ENCODE peak calls at places on chromosome 22, in seven cellular contexts. One of them, this sample, is unnamed. For H3K4me1, the result is how much of the 10 kb centered on the place peaks cover.

GRCh38 chr22:25051983-25052710 is 99.6 kb downstream of the KIAA1671 start:
- DNase-seq in esophagus muscularis mucosa: no peak
- DNase-seq in A549: no peak
- DNase-seq in cardiac muscle cell: no peak
- DNase-seq in mammary epithelial cell: no peak
- DNase-seq in OCI-LY7: no peak
- DNase-seq in spleen: no peak
- DNase-seq in this sample: no peak

GRCh38 chr22:16953206-16954059 is 54.6 kb downstream of the GAB4 start:
- DNase-seq in esophagus muscularis mucosa: peak
- DNase-seq in A549: no peak
- DNase-seq in cardiac muscle cell: no peak
- DNase-seq in mammary epithelial cell: no peak
- DNase-seq in OCI-LY7: no peak
- DNase-seq in spleen: no peak
- DNase-seq in this sample: no peak

GRCh38 chr22:27581688-27582087 is 219.9 kb downstream of the MN1 start:
- DNase-seq in esophagus muscularis mucosa: peak
- DNase-seq in A549: no peak
- DNase-seq in cardiac muscle cell: peak
- DNase-seq in mammary epithelial cell: no peak
- DNase-seq in OCI-LY7: no peak
- DNase-seq in spleen: peak
- DNase-seq in this sample: no peak

GRCh38 chr22:25406510-25407210 is 157.8 kb upstream of the GRK3 start:
- DNase-seq in esophagus muscularis mucosa: no peak
- DNase-seq in A549: no peak
- DNase-seq in cardiac muscle cell: no peak
- DNase-seq in mammary epithelial cell: no peak
- DNase-seq in OCI-LY7: no peak
- DNase-seq in spleen: no peak
- DNase-seq in this sample: no peak

GRCh38 chr22:44187652-44188230 is 7.0 kb downstream of the PARVG start:
- DNase-seq in esophagus muscularis mucosa: no peak
- DNase-seq in A549: no peak
- DNase-seq in cardiac muscle cell: no peak
- DNase-seq in mammary epithelial cell: no peak
- DNase-seq in OCI-LY7: no peak
- DNase-seq in spleen: no peak
- DNase-seq in this sample: no peak

GRCh38 chr22:38106814-38107578 is 3.5 kb downstream of the BAIAP2L2 start:
- DNase-seq in esophagus muscularis mucosa: no peak
- DNase-seq in A549: no peak
- DNase-seq in cardiac muscle cell: no peak
- DNase-seq in mammary epithelial cell: no peak
- DNase-seq in OCI-LY7: no peak
- DNase-seq in spleen: no peak
- DNase-seq in this sample: no peak

GRCh38 chr22:24986816-24987215 is 34.3 kb downstream of the KIAA1671 start:
- DNase-seq in esophagus muscularis mucosa: no peak
- DNase-seq in A549: no peak
- DNase-seq in cardiac muscle cell: no peak
- DNase-seq in mammary epithelial cell: no peak
- DNase-seq in OCI-LY7: no peak
- DNase-seq in spleen: no peak
- DNase-seq in this sample: no peak

GRCh38 chr22:31344369-31345330 is 1.5 kb downstream of the PATZ1 start:
- DNase-seq in esophagus muscularis mucosa: no peak
- DNase-seq in A549: no peak
- DNase-seq in cardiac muscle cell: peak
- DNase-seq in mammary epithelial cell: no peak
- DNase-seq in OCI-LY7: peak
- DNase-seq in spleen: peak
- DNase-seq in this sample: no peak

GRCh38 chr22:24189249-24190158 is 8.2 kb downstream of the SUSD2 start:
- DNase-seq in esophagus muscularis mucosa: no peak
- DNase-seq in A549: peak
- DNase-seq in cardiac muscle cell: peak
- DNase-seq in mammary epithelial cell: peak
- DNase-seq in OCI-LY7: peak
- DNase-seq in spleen: peak
- DNase-seq in this sample: peak

GRCh38 chr22:24380220-24381218 is 46.9 kb upstream of the ADORA2A start:
- DNase-seq in esophagus muscularis mucosa: no peak
- DNase-seq in A549: no peak
- DNase-seq in cardiac muscle cell: no peak
- DNase-seq in mammary epithelial cell: no peak
- DNase-seq in OCI-LY7: no peak
- DNase-seq in spleen: no peak
- DNase-seq in this sample: no peak

GRCh38 chr22:30733081-30733680 is 38.5 kb downstream of the OSBP2 start:
- DNase-seq in esophagus muscularis mucosa: no peak
- DNase-seq in A549: no peak
- DNase-seq in cardiac muscle cell: peak
- DNase-seq in mammary epithelial cell: no peak
- DNase-seq in OCI-LY7: no peak
- DNase-seq in spleen: no peak
- DNase-seq in this sample: no peak

GRCh38 chr22:19037282-19038163 is 84.7 kb downstream of the DGCR2 start:
- DNase-seq in esophagus muscularis mucosa: no peak
- DNase-seq in A549: no peak
- DNase-seq in cardiac muscle cell: no peak
- DNase-seq in mammary epithelial cell: no peak
- DNase-seq in OCI-LY7: no peak
- DNase-seq in spleen: no peak
- DNase-seq in this sample: no peak

GRCh38 chr22:31085493-31085824 is 4.3 kb downstream of the SMTN start:
- DNase-seq in esophagus muscularis mucosa: no peak
- DNase-seq in A549: no peak
- DNase-seq in cardiac muscle cell: peak
- DNase-seq in mammary epithelial cell: peak
- DNase-seq in OCI-LY7: no peak
- DNase-seq in spleen: no peak
- DNase-seq in this sample: no peak

GRCh38 chr22:38782402-38783094 is 11.4 kb downstream of the DNAL4 start:
- DNase-seq in esophagus muscularis mucosa: no peak
- DNase-seq in A549: no peak
- DNase-seq in cardiac muscle cell: peak
- DNase-seq in mammary epithelial cell: peak
- DNase-seq in OCI-LY7: no peak
- DNase-seq in spleen: no peak
- DNase-seq in this sample: no peak

GRCh38 chr22:27892064-27892463 is 27.0 kb downstream of the PITPNB start:
- DNase-seq in esophagus muscularis mucosa: no peak
- DNase-seq in A549: no peak
- DNase-seq in cardiac muscle cell: no peak
- DNase-seq in mammary epithelial cell: no peak
- DNase-seq in OCI-LY7: no peak
- DNase-seq in spleen: no peak
- DNase-seq in this sample: peak

GRCh38 chr22:37012956-37013355 is 6.3 kb downstream of the TST start:
- DNase-seq in esophagus muscularis mucosa: no peak
- DNase-seq in A549: no peak
- DNase-seq in cardiac muscle cell: no peak
- DNase-seq in mammary epithelial cell: no peak
- DNase-seq in OCI-LY7: no peak
- DNase-seq in spleen: no peak
- DNase-seq in this sample: no peak
- H3K4me1 ChIP-seq in esophagus muscularis mucosa: under half
- H3K4me1 ChIP-seq in A549: under half
- H3K4me1 ChIP-seq in cardiac muscle cell: under half
- H3K4me1 ChIP-seq in mammary epithelial cell: under half
- H3K4me1 ChIP-seq in OCI-LY7: under half
- H3K4me1 ChIP-seq in spleen: under half
- H3K4me1 ChIP-seq in this sample: under half

DNA sequence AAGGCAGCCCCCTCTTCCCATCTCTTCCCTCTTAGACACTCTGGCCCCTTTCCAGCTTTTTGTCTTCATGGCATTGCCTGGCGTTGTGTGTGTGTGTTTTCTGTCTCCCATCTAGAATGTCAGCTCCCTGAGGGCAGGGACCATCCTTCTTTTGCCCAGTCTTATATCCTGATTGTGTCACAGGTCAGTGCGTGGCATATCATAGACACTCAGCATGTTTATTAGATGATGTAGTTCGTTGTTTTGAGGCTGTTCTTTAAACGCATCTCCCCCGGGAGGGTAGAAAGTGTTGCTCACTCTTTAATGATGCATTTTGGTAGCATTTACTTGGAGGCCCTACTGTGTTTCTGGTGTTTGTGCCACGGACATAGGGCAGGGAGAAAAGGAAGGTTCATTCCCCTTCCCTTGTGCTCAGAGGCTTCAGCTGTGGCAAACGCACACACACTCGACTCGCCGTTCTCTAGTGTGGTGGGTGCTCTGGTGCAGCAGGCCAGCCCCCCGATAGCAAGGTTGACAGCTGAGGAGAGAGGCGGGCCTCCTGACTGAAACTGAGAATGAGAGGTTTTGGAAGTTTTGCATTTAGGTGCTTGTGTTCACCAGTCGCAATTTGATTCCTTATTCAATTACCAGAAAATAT is 60.2 kb downstream of the TNRC6B start:
- DNase-seq in esophagus muscularis mucosa: no peak
- DNase-seq in A549: no peak
- DNase-seq in cardiac muscle cell: no peak
- DNase-seq in mammary epithelial cell: no peak
- DNase-seq in OCI-LY7: no peak
- DNase-seq in spleen: no peak
- DNase-seq in this sample: no peak
- H3K4me1 ChIP-seq in esophagus muscularis mucosa: half or more
- H3K4me1 ChIP-seq in A549: under half
- H3K4me1 ChIP-seq in cardiac muscle cell: under half
- H3K4me1 ChIP-seq in mammary epithelial cell: half or more
- H3K4me1 ChIP-seq in OCI-LY7: under half
- H3K4me1 ChIP-seq in spleen: half or more
- H3K4me1 ChIP-seq in this sample: under half

GRCh38 chr22:45651931-45652528 is 19.6 kb upstream of the ATXN10 start:
- DNase-seq in esophagus muscularis mucosa: no peak
- DNase-seq in A549: no peak
- DNase-seq in cardiac muscle cell: no peak
- DNase-seq in mammary epithelial cell: no peak
- DNase-seq in OCI-LY7: no peak
- DNase-seq in spleen: peak
- DNase-seq in this sample: no peak

GRCh38 chr22:45648320-45649070 is 23.1 kb upstream of the ATXN10 start:
- DNase-seq in esophagus muscularis mucosa: no peak
- DNase-seq in A549: no peak
- DNase-seq in cardiac muscle cell: no peak
- DNase-seq in mammary epithelial cell: no peak
- DNase-seq in OCI-LY7: no peak
- DNase-seq in spleen: peak
- DNase-seq in this sample: no peak

GRCh38 chr22:45647532-45648225 is 24.0 kb upstream of the ATXN10 start:
- DNase-seq in esophagus muscularis mucosa: no peak
- DNase-seq in A549: no peak
- DNase-seq in cardiac muscle cell: no peak
- DNase-seq in mammary epithelial cell: no peak
- DNase-seq in OCI-LY7: no peak
- DNase-seq in spleen: no peak
- DNase-seq in this sample: no peak

GRCh38 chr22:45645526-45646414 is 25.9 kb upstream of the ATXN10 start:
- DNase-seq in esophagus muscularis mucosa: no peak
- DNase-seq in A549: peak
- DNase-seq in cardiac muscle cell: peak
- DNase-seq in mammary epithelial cell: peak
- DNase-seq in OCI-LY7: peak
- DNase-seq in spleen: peak
- DNase-seq in this sample: peak

DNA sequence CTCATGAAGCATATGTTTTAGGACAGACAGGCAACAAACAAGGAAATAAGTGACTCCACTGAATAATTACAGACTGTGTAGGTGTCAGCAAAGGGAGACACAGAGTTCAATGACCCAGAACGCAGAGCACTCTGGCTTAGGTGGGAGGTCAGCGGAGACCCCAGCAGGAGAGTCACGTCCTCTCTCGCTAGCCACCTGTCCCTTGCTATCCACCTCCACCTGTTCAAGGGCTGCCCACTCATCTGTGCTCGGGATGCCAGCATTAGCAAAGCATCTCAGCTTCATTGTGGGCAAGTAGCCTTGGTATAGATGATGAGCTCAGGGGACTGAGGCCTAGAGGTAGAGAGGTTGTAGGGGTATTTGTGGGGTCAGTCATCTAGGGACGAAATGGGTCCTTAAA is 21.8 kb upstream of the ATXN10 start:
- DNase-seq in esophagus muscularis mucosa: no peak
- DNase-seq in A549: no peak
- DNase-seq in cardiac muscle cell: no peak
- DNase-seq in mammary epithelial cell: no peak
- DNase-seq in OCI-LY7: no peak
- DNase-seq in spleen: peak
- DNase-seq in this sample: no peak
- H3K4me1 ChIP-seq in esophagus muscularis mucosa: under half
- H3K4me1 ChIP-seq in A549: under half
- H3K4me1 ChIP-seq in cardiac muscle cell: under half
- H3K4me1 ChIP-seq in mammary epithelial cell: under half
- H3K4me1 ChIP-seq in OCI-LY7: under half
- H3K4me1 ChIP-seq in spleen: under half
- H3K4me1 ChIP-seq in this sample: under half

DNA sequence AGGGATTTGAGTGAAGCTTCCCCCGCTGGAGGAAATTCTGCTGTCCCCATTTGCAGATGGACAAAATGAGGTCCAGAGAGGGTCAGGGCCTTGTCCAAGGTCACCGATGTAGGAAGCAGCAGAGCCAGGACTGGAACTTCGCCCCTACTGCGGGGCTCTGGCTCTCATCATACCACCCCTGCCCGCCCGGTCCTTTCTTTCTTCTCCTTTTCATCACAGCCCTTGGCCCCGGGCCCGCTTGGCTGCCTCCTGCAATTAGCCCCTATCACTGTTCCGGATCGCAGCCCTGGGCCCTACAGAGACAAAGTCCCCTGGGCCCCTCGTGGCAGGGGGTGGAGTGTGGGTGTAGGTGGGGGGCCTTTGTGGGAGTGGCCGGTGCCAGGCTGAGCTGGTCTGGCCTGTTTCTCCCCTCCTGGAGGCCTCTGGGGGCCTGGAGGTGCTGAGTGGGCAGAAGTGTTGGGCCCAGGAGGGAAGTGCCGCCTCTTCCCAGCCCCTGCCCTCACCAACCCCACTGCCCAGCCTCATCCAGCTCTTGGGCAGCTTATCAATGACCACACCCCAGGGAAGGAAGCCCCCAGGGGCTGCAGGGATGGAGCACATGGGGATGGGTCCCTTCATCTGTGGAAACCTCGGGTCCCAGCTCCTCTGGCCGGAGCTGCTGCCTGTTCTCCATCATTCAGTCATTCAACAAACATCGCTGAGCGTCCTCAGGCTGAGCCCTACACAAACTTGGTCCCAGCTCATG is 3.4 kb downstream of the EMID1 start:
- DNase-seq in esophagus muscularis mucosa: no peak
- DNase-seq in A549: no peak
- DNase-seq in cardiac muscle cell: no peak
- DNase-seq in mammary epithelial cell: no peak
- DNase-seq in OCI-LY7: peak
- DNase-seq in spleen: peak
- DNase-seq in this sample: no peak
- H3K4me1 ChIP-seq in esophagus muscularis mucosa: under half
- H3K4me1 ChIP-seq in A549: under half
- H3K4me1 ChIP-seq in cardiac muscle cell: under half
- H3K4me1 ChIP-seq in mammary epithelial cell: under half
- H3K4me1 ChIP-seq in OCI-LY7: under half
- H3K4me1 ChIP-seq in spleen: half or more
- H3K4me1 ChIP-seq in this sample: under half

GRCh38 chr22:48820481-48821345 is 1007.0 kb downstream of the BRD1 start:
- DNase-seq in esophagus muscularis mucosa: no peak
- DNase-seq in A549: no peak
- DNase-seq in cardiac muscle cell: no peak
- DNase-seq in mammary epithelial cell: no peak
- DNase-seq in OCI-LY7: no peak
- DNase-seq in spleen: peak
- DNase-seq in this sample: no peak
- H3K4me1 ChIP-seq in esophagus muscularis mucosa: under half
- H3K4me1 ChIP-seq in A549: under half
- H3K4me1 ChIP-seq in cardiac muscle cell: under half
- H3K4me1 ChIP-seq in mammary epithelial cell: under half
- H3K4me1 ChIP-seq in OCI-LY7: under half
- H3K4me1 ChIP-seq in spleen: under half
- H3K4me1 ChIP-seq in this sample: under half